ENCODE peak calls at places on chromosomes 11 and 22, in five cellular contexts. One of them, this sample, is unnamed.

GRCh38 chr22:18023509-18024275 is 669 bp downstream of the MICAL3 start:
- DNase-seq in DMS79: peak
- DNase-seq in GM13977: peak
- DNase-seq in neural crest cell: peak
- DNase-seq in T-helper 17 cell: no peak
- DNase-seq in this sample: peak

GRCh38 chr11:114738954-114739353 is 60.6 kb downstream of the NXPE2 start:
- DNase-seq in DMS79: peak
- DNase-seq in GM13977: peak
- DNase-seq in neural crest cell: peak
- DNase-seq in T-helper 17 cell: no peak
- DNase-seq in this sample: no peak

GRCh38 chr22:50216684-50217520 is 16.1 kb downstream of the SELENOO start:
- DNase-seq in DMS79: no peak
- DNase-seq in neural crest cell: no peak
- DNase-seq in GM13977: no peak
- DNase-seq in T-helper 17 cell: no peak
- DNase-seq in this sample: no peak

GRCh38 chr11:68390315-68390714 is 70.2 kb upstream of the PPP6R3 start:
- DNase-seq in T-helper 17 cell: no peak
- DNase-seq in GM13977: no peak
- DNase-seq in DMS79: no peak
- DNase-seq in neural crest cell: no peak
- DNase-seq in this sample: no peak

GRCh38 chr11:94193288-94193687 is 64.6 kb downstream of the PANX1 start:
- DNase-seq in DMS79: no peak
- DNase-seq in GM13977: no peak
- DNase-seq in T-helper 17 cell: no peak
- DNase-seq in neural crest cell: no peak
- DNase-seq in this sample: no peak

GRCh38 chr11:14420223-14420622 is 61.2 kb upstream of the RRAS2 start:
- DNase-seq in DMS79: no peak
- DNase-seq in neural crest cell: no peak
- DNase-seq in GM13977: no peak
- DNase-seq in T-helper 17 cell: no peak
- DNase-seq in this sample: no peak

GRCh38 chr22:32103648-32104326 is 55.3 kb downstream of the C22orf42 start:
- DNase-seq in neural crest cell: no peak
- DNase-seq in GM13977: no peak
- DNase-seq in T-helper 17 cell: no peak
- DNase-seq in DMS79: no peak
- DNase-seq in this sample: no peak

GRCh38 chr11:78371221-78371899 is 46.3 kb downstream of the GAB2 start:
- DNase-seq in T-helper 17 cell: no peak
- DNase-seq in GM13977: no peak
- DNase-seq in DMS79: peak
- DNase-seq in neural crest cell: no peak
- DNase-seq in this sample: no peak

GRCh38 chr11:124108158-124108557 is 7.1 kb upstream of the VWA5A start:
- DNase-seq in T-helper 17 cell: no peak
- DNase-seq in neural crest cell: no peak
- DNase-seq in GM13977: peak
- DNase-seq in DMS79: no peak
- DNase-seq in this sample: no peak

GRCh38 chr22:42993651-42994275 is 21.2 kb downstream of the PACSIN2 start:
- DNase-seq in GM13977: no peak
- DNase-seq in neural crest cell: no peak
- DNase-seq in DMS79: no peak
- DNase-seq in T-helper 17 cell: no peak
- DNase-seq in this sample: no peak

This sample was measured in activated T-helper 1 cell treated with anti-CD3 and anti-CD28 coated beads, Interleukin-12 subunit alpha, Interleukin-12 subunit beta, Interleukin-2, Interleukin-4 antibody, amounts not matched to agents 30 ng/mL and 10 ng/mL and 1 ng/mL, durations not matched to agents 14 hours and 24 hours and 36 hours.